ENCODE peak calls at places on chromosome 5, in four cellular contexts. O is posterior vena cava; X is central memory CD4-positive, alpha-beta T cell; M is H54. C is an unnamed sample.

GRCh38 chr5:159051431-159052281 is 48.1 kb downstream of the EBF1 start:
- DNase-seq in O (peak; percentile 85), X (no peak), M (no peak), C (no peak)

GRCh38 chr5:37840036-37840909 is at the start of gene GDNF:
- DNase-seq in M (no peak), O (no peak), X (no peak), C (no peak)

GRCh38 chr5:6158974-6159863 is 219.1 kb downstream of the MED10 start:
- DNase-seq in O (no peak), X (no peak), M (peak; percentile 26), C (no peak)

GRCh38 chr5:134825212-134825611 is 20.6 kb upstream of the C5orf24 start:
- DNase-seq in X (no peak), M (no peak), O (no peak), C (no peak)

GRCh38 chr5:95907740-95908706 is 53.6 kb downstream of the ELL2 start:
- DNase-seq in X (no peak), O (no peak), M (no peak), C (no peak)

GRCh38 chr5:82975396-82975795 is 101.8 kb downstream of the TMEM167A start:
- DNase-seq in O (no peak), M (no peak), X (no peak), C (no peak)

GRCh38 chr5:173457482-173457881 is 129.3 kb upstream of the STC2 start:
- DNase-seq in O (no peak), X (no peak), M (no peak), C (no peak)

GRCh38 chr5:54257366-54258118 is 52.8 kb downstream of the ARL15 start:
- DNase-seq in M (no peak), X (no peak), O (no peak), C (no peak)

GRCh38 chr5:22852807-22853670 is at the start of gene CDH12:
- DNase-seq in M (no peak), O (no peak), X (no peak), C (no peak)

GRCh38 chr5:74326571-74327338 is 313.8 kb downstream of the ENC1 start:
- DNase-seq in O (no peak), M (peak; percentile 49), X (peak; percentile 24), C (peak; percentile 89)

C was measured in immature natural killer cell.